ENCODE peak calls at places on chromosomes 6 and 20, in ten cellular contexts. G is AG04450; Q is Karpas-422; W is CD8-positive, alpha-beta T cell; E is mesenchymal stem cell; Y is body of pancreas; P is heart right ventricle; L is thyroid gland; R is right lobe of liver; I is aorta. B is an unnamed sample. For H3K9me3, the result is how much of the 10 kb centered on the place peaks cover.

GRCh38 chr6:82786251-82786650 is 279.4 kb downstream of the UBE3D start:
- DNase-seq in G (no peak), Q (no peak), W (no peak), E (no peak), Y (no peak), P (no peak), L (no peak), R (no peak), I (no peak), B (no peak)

GRCh38 chr6:163588211-163588919 is 173.8 kb downstream of the QKI start:
- DNase-seq in G (peak), Q (no peak), W (no peak), E (peak), Y (no peak), P (no peak), L (no peak), R (no peak), I (no peak), B (no peak)

GRCh38 chr6:170149681-170150589 is 140.9 kb downstream of the DLL1 start:
- DNase-seq in G (no peak), Q (no peak), W (no peak), E (no peak), Y (no peak), P (no peak), L (no peak), R (no peak), I (peak), B (no peak)

GRCh38 chr20:15799871-15800270 is 773.4 kb downstream of the KIF16B start:
- DNase-seq in G (no peak), Q (no peak), W (no peak), E (peak), Y (no peak), P (no peak), L (no peak), R (no peak), I (no peak), B (no peak)

GRCh38 chr6:128339635-128340436 is 180.6 kb downstream of the PTPRK start:
- DNase-seq in G (peak), Q (no peak), W (no peak), E (peak), Y (no peak), P (no peak), L (no peak), R (peak), I (no peak), B (no peak)

GRCh38 chr20:24875078-24875477 is 74.0 kb upstream of the CST7 start:
- DNase-seq in G (no peak), Q (no peak), W (no peak), E (no peak), Y (no peak), P (no peak), L (no peak), R (no peak), I (no peak), B (no peak)

GRCh38 chr20:44223721-44224120 is 13.2 kb upstream of the OSER1 start:
- DNase-seq in G (no peak), Q (no peak), W (no peak), E (no peak), Y (no peak), P (no peak), L (no peak), R (no peak), I (no peak), B (no peak)

GRCh38 chr6:49868951-49869529 is 2.7 kb upstream of the CRISP1 start:
- DNase-seq in G (no peak), Q (no peak), W (no peak), E (no peak), Y (no peak), P (no peak), L (no peak), R (no peak), I (no peak), B (no peak)

DNA sequence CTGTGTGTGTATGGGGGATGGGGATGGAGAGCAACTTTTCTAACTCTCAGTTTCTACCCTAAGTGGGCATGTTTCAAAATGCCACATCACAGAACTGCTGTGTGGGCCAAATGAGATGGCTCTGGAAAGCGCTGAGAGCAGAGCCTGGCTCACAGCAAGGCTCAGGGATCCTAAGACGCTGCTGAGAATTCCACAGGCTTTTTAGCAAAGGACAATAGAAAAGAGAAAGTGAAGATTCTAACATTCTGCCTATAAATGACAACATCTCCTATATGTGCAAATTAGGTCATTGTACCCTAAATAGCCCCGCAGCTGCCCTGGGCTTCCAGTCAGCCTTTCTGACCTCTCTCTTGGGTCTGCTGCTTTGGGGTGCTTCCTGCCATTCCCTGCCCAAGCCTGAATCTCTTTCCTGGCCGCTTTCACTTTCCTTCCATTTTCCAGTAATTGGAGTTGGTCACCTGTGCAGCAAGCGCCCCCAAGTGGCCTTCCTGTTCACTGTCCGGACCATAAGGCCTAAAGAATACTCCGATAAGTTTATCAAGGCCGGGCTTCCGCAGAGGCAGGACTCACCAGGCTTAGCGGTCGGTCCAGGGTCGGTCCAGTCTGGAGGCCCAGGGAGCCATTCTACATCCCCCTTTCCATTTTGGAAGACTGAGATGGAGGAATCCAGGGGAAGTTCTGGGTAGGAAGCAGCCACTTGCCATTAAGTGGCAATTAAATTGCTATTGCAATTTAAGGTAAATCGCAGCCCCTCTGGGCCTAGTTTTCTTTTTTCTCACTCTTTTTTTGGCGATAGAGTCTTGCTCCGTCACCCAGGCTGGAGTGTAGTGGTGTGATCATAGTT is 6.7 kb upstream of the DDR1 start:
- DNase-seq in G (peak), Q (peak), W (peak), E (peak), Y (peak), P (peak), L (peak), R (peak), I (peak), B (peak)
- H3K4me3 ChIP-seq in G (peak), Q (peak), W (peak), E (peak), Y (no peak), P (peak), L (peak), R (peak), I (no peak), B (no peak)

DNA sequence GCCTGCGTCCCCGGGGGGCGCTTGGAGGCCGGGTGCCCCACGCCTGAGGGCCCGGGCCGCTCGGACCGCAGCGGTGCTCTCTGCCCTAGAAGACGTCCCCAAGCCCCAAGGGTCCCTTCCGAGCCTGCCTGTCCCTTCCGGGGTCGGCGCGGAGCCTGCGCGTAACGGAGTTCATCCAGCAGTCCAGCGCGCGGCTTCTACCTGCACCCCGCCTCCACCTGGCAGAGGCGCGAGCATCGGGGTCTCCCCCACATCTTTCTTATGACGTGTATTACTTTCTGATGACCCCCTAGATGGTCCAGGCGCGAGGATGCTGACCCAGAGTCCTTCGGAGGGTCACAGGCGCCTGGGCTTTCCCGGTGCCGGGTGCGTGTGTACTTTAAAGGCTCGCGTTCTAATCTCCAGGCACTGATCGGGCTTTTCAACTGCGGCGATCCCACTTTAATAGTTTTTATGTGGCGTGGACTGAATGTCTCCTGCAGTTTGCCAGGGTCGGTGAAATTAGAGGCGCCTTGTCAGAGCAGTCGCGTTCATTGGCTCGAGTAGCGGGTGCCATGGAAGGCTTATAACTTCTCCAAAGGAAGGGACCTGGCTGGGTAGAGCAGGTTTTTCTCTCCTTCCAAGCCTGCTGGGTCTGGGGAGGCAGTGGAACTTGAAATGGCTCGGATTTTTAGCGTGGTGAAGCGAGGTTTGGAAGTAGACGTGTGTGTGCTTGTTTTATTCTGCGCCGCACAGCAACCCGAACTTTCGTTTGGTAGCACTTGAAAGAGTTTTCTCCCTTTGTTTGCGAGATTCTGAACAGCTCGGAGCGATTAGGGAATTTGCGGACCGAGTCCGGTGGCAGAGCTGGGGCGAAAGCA is 974 bp downstream of the EYA4 start:
- DNase-seq in G (no peak), Q (no peak), W (no peak), E (peak), Y (peak), P (peak), L (peak), R (no peak), I (no peak), B (no peak)
- H3K27ac ChIP-seq in G (peak), Q (no peak), W (no peak), E (no peak), Y (no peak), P (peak), L (no peak), R (no peak), I (no peak), B (no peak)

GRCh38 chr20:56299362-56299761 is 50.8 kb downstream of the MC3R start:
- DNase-seq in G (no peak), Q (peak), W (no peak), E (no peak), Y (no peak), P (no peak), L (no peak), R (no peak), I (no peak), B (no peak)
- H3K9me3 ChIP-seq in G (under half), Q (under half), W (under half), E (under half), Y (under half), P (under half), L (under half), R (under half), I (under half), B (under half)

GRCh38 chr6:21914121-21914973 is 320.8 kb downstream of the SOX4 start:
- DNase-seq in G (no peak), Q (no peak), W (peak), E (peak), Y (peak), P (peak), L (peak), R (peak), I (peak), B (no peak)

GRCh38 chr6:21911208-21911607 is 317.7 kb downstream of the SOX4 start:
- DNase-seq in G (no peak), Q (no peak), W (no peak), E (no peak), Y (no peak), P (no peak), L (no peak), R (no peak), I (no peak), B (no peak)

GRCh38 chr6:21918666-21919065 is 325.1 kb downstream of the SOX4 start:
- DNase-seq in G (no peak), Q (no peak), W (no peak), E (no peak), Y (no peak), P (no peak), L (no peak), R (no peak), I (no peak), B (no peak)

GRCh38 chr6:21918081-21918480 is 324.5 kb downstream of the SOX4 start:
- DNase-seq in G (no peak), Q (no peak), W (no peak), E (no peak), Y (no peak), P (no peak), L (no peak), R (no peak), I (no peak), B (no peak)

DNA sequence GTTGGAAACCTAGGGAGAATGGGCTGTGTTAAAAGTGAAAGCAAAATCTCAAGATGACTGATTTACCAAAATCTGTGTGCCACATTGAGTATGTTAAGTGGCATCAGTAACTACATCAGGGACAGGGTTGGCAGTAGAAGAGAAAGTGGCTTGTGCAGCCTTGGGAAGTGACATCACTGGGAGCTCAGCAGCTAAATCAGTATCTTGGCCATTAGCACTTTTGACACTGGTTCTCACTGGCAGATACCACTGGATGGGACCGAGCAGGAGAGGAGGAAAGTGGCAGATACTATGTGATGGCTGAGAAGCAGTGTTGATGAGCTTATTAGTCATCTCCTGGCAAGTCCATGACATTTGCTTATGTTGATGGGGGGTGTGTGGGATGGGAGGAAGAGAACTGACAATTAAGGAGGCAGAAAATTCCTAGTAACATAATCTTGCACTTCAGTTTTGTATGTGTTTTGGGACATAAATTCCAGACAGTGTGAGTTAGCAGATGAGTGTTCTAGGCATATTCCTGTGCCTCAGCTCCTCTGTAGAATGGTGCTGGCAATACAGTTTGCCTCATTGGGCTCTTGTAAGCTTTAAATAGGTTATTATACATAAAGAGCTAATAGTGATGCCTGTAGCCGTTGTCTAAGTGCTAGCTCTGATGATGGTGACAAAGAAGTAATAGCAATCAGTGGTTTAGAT is 322.3 kb downstream of the SOX4 start:
- DNase-seq in G (no peak), Q (no peak), W (no peak), E (peak), Y (no peak), P (no peak), L (peak), R (no peak), I (no peak), B (no peak)
- H3K4me3 ChIP-seq in G (peak), Q (peak), W (no peak), E (peak), Y (no peak), P (no peak), L (no peak), R (no peak), I (no peak), B (no peak)

GRCh38 chr20:47246061-47246460 is 110.4 kb downstream of the ZMYND8 start:
- DNase-seq in G (no peak), Q (no peak), W (no peak), E (no peak), Y (no peak), P (no peak), L (no peak), R (no peak), I (no peak), B (peak)
- H3K27ac ChIP-seq in G (no peak), Q (no peak), W (no peak), E (no peak), Y (no peak), P (no peak), L (no peak), R (no peak), I (no peak), B (peak)

GRCh38 chr20:56289652-56290051 is 41.1 kb downstream of the MC3R start:
- DNase-seq in G (no peak), Q (no peak), W (no peak), E (no peak), Y (no peak), P (no peak), L (no peak), R (no peak), I (no peak), B (no peak)
- H3K9me3 ChIP-seq in G (under half), Q (under half), W (under half), E (under half), Y (under half), P (under half), L (under half), R (under half), I (under half), B (under half)

DNA sequence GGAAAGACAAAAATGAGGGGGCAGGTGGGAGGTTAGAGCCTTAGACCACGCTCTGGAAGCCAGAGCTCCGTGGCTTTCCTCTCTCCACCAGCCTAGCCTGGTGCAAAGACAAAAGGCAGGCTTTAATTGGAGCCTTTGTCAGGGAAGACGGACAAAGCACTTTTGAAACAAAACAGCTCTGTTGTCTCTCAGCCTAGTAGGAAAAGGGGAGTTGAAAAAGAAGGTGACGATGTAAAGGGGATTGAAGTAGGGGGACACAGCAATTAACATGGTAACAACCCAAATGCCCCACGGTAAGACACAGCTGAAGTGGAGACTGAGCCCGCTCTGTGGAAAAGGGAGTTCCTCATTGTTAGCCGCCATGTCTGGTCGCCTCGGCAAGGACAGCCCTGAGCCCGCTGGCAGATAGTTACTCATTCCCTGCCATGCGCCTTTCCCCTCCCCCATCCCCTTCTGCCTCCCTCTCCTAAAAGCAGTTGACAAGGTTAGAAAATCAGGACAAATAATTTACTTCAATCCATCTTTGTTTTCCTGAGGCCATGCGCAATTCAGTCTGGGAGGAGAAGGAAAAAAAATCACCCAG is 93.0 kb downstream of the TCP11 start:
- DNase-seq in G (no peak), Q (no peak), W (no peak), E (no peak), Y (no peak), P (no peak), L (no peak), R (no peak), I (peak), B (peak)
- H3K4me3 ChIP-seq in G (no peak), Q (no peak), W (no peak), E (peak), Y (no peak), P (no peak), L (no peak), R (no peak), I (no peak), B (peak)

GRCh38 chr20:22523128-22523498 is 61.3 kb downstream of the FOXA2 start:
- DNase-seq in G (no peak), Q (no peak), W (no peak), E (no peak), Y (no peak), P (no peak), L (no peak), R (no peak), I (no peak), B (no peak)

GRCh38 chr20:22520381-22520780 is 64.0 kb downstream of the FOXA2 start:
- DNase-seq in G (no peak), Q (no peak), W (no peak), E (no peak), Y (no peak), P (no peak), L (no peak), R (no peak), I (no peak), B (no peak)

GRCh38 chr20:22523499-22524392 is 60.6 kb downstream of the FOXA2 start:
- DNase-seq in G (no peak), Q (no peak), W (no peak), E (no peak), Y (peak), P (no peak), L (no peak), R (peak), I (no peak), B (no peak)

GRCh38 chr20:22524393-22525015 is 59.9 kb downstream of the FOXA2 start:
- DNase-seq in G (no peak), Q (no peak), W (no peak), E (no peak), Y (no peak), P (no peak), L (no peak), R (no peak), I (no peak), B (no peak)

GRCh38 chr20:22522701-22523100 is 61.7 kb downstream of the FOXA2 start:
- DNase-seq in G (no peak), Q (no peak), W (no peak), E (no peak), Y (no peak), P (no peak), L (no peak), R (no peak), I (no peak), B (no peak)
- H3K27ac ChIP-seq in G (no peak), Q (no peak), W (no peak), E (no peak), Y (peak), P (no peak), L (no peak), R (peak), I (no peak), B (no peak)

GRCh38 chr20:56245761-56246160 is 2.8 kb upstream of the MC3R start:
- DNase-seq in G (no peak), Q (no peak), W (no peak), E (no peak), Y (no peak), P (no peak), L (no peak), R (no peak), I (no peak), B (no peak)

GRCh38 chr20:56249244-56249955 is 868 bp downstream of the MC3R start:
- DNase-seq in G (no peak), Q (peak), W (no peak), E (no peak), Y (peak), P (no peak), L (peak), R (no peak), I (no peak), B (peak)

GRCh38 chr20:56244259-56244658 is 4.3 kb upstream of the MC3R start:
- DNase-seq in G (no peak), Q (no peak), W (no peak), E (no peak), Y (no peak), P (no peak), L (no peak), R (no peak), I (no peak), B (no peak)

DNA sequence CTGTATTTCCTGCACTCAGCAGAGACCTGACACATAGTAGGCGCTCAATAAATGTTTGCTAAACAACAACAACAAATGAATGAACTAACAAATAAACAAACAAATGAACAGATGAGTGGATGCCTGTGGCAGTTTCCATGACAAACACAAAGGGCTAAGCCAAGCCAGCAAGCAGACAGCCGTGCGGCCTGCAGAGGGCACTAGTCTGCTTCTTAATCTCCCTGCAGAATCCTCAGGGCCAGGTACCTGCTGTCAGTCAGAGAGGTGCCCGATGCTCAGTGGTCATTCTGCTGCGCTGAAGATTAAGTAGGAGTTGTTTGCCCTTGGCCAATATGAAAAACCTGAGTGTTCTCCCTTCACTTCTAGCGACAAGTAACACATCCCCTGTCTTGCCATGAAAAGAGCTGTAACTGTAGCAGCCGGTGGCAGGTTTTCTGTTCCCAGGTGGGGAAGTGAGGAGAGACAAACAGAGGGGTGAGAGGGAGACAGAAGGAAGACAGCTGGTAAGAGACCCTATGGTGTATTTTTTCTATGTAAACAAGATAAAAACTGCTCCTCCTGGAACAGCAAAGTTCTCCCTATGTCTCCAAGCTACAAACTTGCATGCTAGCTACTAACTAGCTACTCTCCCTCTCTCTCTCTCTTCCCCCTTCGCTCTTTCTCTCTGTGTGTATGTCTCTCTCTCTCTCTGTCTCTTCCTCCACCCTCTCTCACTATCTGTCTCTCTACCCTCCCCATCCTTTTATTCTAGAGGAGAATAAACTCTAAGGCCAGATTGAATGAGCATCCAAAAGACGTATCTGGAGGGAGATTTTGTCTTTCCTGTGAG is at the start of gene MC3R:
- DNase-seq in G (no peak), Q (peak), W (peak), E (no peak), Y (peak), P (peak), L (peak), R (peak), I (no peak), B (peak)
- H3K9me3 ChIP-seq in G (under half), Q (under half), W (under half), E (under half), Y (under half), P (under half), L (under half), R (under half), I (under half), B (under half)

B was measured in WERI-Rb-1.